ENCODE peak calls at places on chromosomes 2 and 18, in seven cellular contexts. One of them, this sample, is unnamed.
A peak's percentile ranks its signal among the peaks of the same experiment; 100 is the strongest.

GRCh38 chr2:216695401-216695821 is at the start of gene IGFBP5:
- DNase-seq in fibroblast of mammary gland: peak; percentile 73
- DNase-seq in kidney: peak; percentile 95
- DNase-seq in stomach: peak; percentile 89
- DNase-seq in uterus: peak; percentile 97
- DNase-seq in cardiac muscle cell: peak; percentile 91
- DNase-seq in endothelial cell: no peak
- DNase-seq in this sample: peak; percentile 86

GRCh38 chr2:55718165-55719008 is 24.7 kb upstream of the PNPT1 start:
- DNase-seq in fibroblast of mammary gland: peak; percentile 70
- DNase-seq in kidney: no peak
- DNase-seq in stomach: peak; percentile 54
- DNase-seq in uterus: peak; percentile 58
- DNase-seq in cardiac muscle cell: peak; percentile 86
- DNase-seq in endothelial cell: peak; percentile 65
- DNase-seq in this sample: peak; percentile 64

GRCh38 chr2:238412067-238412767 is 14.5 kb upstream of the ASB1 start:
- DNase-seq in fibroblast of mammary gland: no peak
- DNase-seq in kidney: no peak
- DNase-seq in stomach: no peak
- DNase-seq in uterus: no peak
- DNase-seq in cardiac muscle cell: no peak
- DNase-seq in endothelial cell: no peak
- DNase-seq in this sample: no peak

GRCh38 chr2:152376385-152376784 is 41.4 kb downstream of the FMNL2 start:
- DNase-seq in fibroblast of mammary gland: no peak
- DNase-seq in kidney: no peak
- DNase-seq in stomach: peak; percentile 48
- DNase-seq in uterus: no peak
- DNase-seq in cardiac muscle cell: no peak
- DNase-seq in endothelial cell: no peak
- DNase-seq in this sample: no peak

GRCh38 chr18:3593381-3593903 is 143.5 kb downstream of the TGIF1 start:
- DNase-seq in fibroblast of mammary gland: peak; percentile 93
- DNase-seq in kidney: no peak
- DNase-seq in stomach: no peak
- DNase-seq in uterus: no peak
- DNase-seq in cardiac muscle cell: peak; percentile 81
- DNase-seq in endothelial cell: peak; percentile 27
- DNase-seq in this sample: peak; percentile 75

GRCh38 chr2:88250402-88250801 is 80.3 kb downstream of the THNSL2 start:
- DNase-seq in fibroblast of mammary gland: no peak
- DNase-seq in kidney: no peak
- DNase-seq in stomach: no peak
- DNase-seq in uterus: no peak
- DNase-seq in cardiac muscle cell: no peak
- DNase-seq in endothelial cell: no peak
- DNase-seq in this sample: no peak

GRCh38 chr2:67234443-67234842 is 162.7 kb upstream of the ETAA1 start:
- DNase-seq in fibroblast of mammary gland: peak; percentile 64
- DNase-seq in kidney: no peak
- DNase-seq in stomach: no peak
- DNase-seq in uterus: peak; percentile 21
- DNase-seq in cardiac muscle cell: peak; percentile 65
- DNase-seq in endothelial cell: no peak
- DNase-seq in this sample: no peak

GRCh38 chr2:56132138-56132537 is 51.7 kb upstream of the CCDC85A start:
- DNase-seq in fibroblast of mammary gland: peak; percentile 53
- DNase-seq in kidney: no peak
- DNase-seq in stomach: no peak
- DNase-seq in uterus: no peak
- DNase-seq in cardiac muscle cell: peak; percentile 72
- DNase-seq in endothelial cell: no peak
- DNase-seq in this sample: no peak

GRCh38 chr2:197599285-197599965 is 76.0 kb downstream of the RFTN2 start:
- DNase-seq in fibroblast of mammary gland: peak; percentile 71
- DNase-seq in kidney: no peak
- DNase-seq in stomach: no peak
- DNase-seq in uterus: no peak
- DNase-seq in cardiac muscle cell: peak; percentile 64
- DNase-seq in endothelial cell: peak; percentile 15
- DNase-seq in this sample: peak; percentile 24

GRCh38 chr2:129722306-129723020 is 257.0 kb upstream of the RAB6C start:
- DNase-seq in fibroblast of mammary gland: no peak
- DNase-seq in kidney: no peak
- DNase-seq in stomach: no peak
- DNase-seq in uterus: no peak
- DNase-seq in cardiac muscle cell: no peak
- DNase-seq in endothelial cell: no peak
- DNase-seq in this sample: no peak

GRCh38 chr18:76450452-76450851 is 44.6 kb downstream of the ZNF516 start:
- DNase-seq in fibroblast of mammary gland: peak; percentile 60
- DNase-seq in kidney: no peak
- DNase-seq in stomach: no peak
- DNase-seq in uterus: no peak
- DNase-seq in cardiac muscle cell: peak; percentile 67
- DNase-seq in endothelial cell: no peak
- DNase-seq in this sample: no peak

GRCh38 chr2:239166201-239166834 is 234.5 kb downstream of the HDAC4 start:
- DNase-seq in fibroblast of mammary gland: no peak
- DNase-seq in kidney: peak; percentile 32
- DNase-seq in stomach: no peak
- DNase-seq in uterus: peak; percentile 12
- DNase-seq in cardiac muscle cell: no peak
- DNase-seq in endothelial cell: no peak
- DNase-seq in this sample: no peak

GRCh38 chr2:140186201-140186775 is 1406.1 kb upstream of the NXPH2 start:
- DNase-seq in fibroblast of mammary gland: no peak
- DNase-seq in kidney: no peak
- DNase-seq in stomach: no peak
- DNase-seq in uterus: no peak
- DNase-seq in cardiac muscle cell: peak; percentile 24
- DNase-seq in endothelial cell: no peak
- DNase-seq in this sample: no peak

GRCh38 chr2:74919827-74920226 is 38.6 kb upstream of the POLE4 start:
- DNase-seq in fibroblast of mammary gland: peak; percentile 45
- DNase-seq in kidney: peak; percentile 85
- DNase-seq in stomach: peak; percentile 68
- DNase-seq in uterus: peak; percentile 21
- DNase-seq in cardiac muscle cell: peak; percentile 70
- DNase-seq in endothelial cell: peak; percentile 82
- DNase-seq in this sample: peak; percentile 11

GRCh38 chr2:22375094-22375493 is 1009.9 kb upstream of the KLHL29 start:
- DNase-seq in fibroblast of mammary gland: no peak
- DNase-seq in kidney: no peak
- DNase-seq in stomach: no peak
- DNase-seq in uterus: no peak
- DNase-seq in cardiac muscle cell: no peak
- DNase-seq in endothelial cell: peak; percentile 26
- DNase-seq in this sample: no peak

GRCh38 chr2:144801766-144802165 is 281.8 kb upstream of the ZEB2 start:
- DNase-seq in fibroblast of mammary gland: peak; percentile 68
- DNase-seq in kidney: no peak
- DNase-seq in stomach: no peak
- DNase-seq in uterus: no peak
- DNase-seq in cardiac muscle cell: peak; percentile 66
- DNase-seq in endothelial cell: no peak
- DNase-seq in this sample: no peak

GRCh38 chr2:88834866-88835265 is 143.4 kb downstream of the RPIA start:
- DNase-seq in fibroblast of mammary gland: no peak
- DNase-seq in kidney: no peak
- DNase-seq in stomach: no peak
- DNase-seq in uterus: no peak
- DNase-seq in cardiac muscle cell: no peak
- DNase-seq in endothelial cell: no peak
- DNase-seq in this sample: no peak

GRCh38 chr2:112794841-112795240 is 10.5 kb upstream of the IL1A start:
- DNase-seq in fibroblast of mammary gland: no peak
- DNase-seq in kidney: no peak
- DNase-seq in stomach: no peak
- DNase-seq in uterus: no peak
- DNase-seq in cardiac muscle cell: no peak
- DNase-seq in endothelial cell: no peak
- DNase-seq in this sample: no peak

GRCh38 chr18:3499498-3499897 is 49.5 kb downstream of the TGIF1 start:
- DNase-seq in fibroblast of mammary gland: no peak
- DNase-seq in kidney: no peak
- DNase-seq in stomach: no peak
- DNase-seq in uterus: no peak
- DNase-seq in cardiac muscle cell: peak; percentile 17
- DNase-seq in endothelial cell: peak; percentile 18
- DNase-seq in this sample: no peak

GRCh38 chr2:237885931-237886701 is 26.7 kb downstream of the RAMP1 start:
- DNase-seq in fibroblast of mammary gland: peak; percentile 62
- DNase-seq in kidney: peak; percentile 79
- DNase-seq in stomach: no peak
- DNase-seq in uterus: peak; percentile 97
- DNase-seq in cardiac muscle cell: peak; percentile 76
- DNase-seq in endothelial cell: no peak
- DNase-seq in this sample: no peak

GRCh38 chr2:7701807-7702206 is 784.6 kb downstream of the RNF144A start:
- DNase-seq in fibroblast of mammary gland: no peak
- DNase-seq in kidney: no peak
- DNase-seq in stomach: no peak
- DNase-seq in uterus: no peak
- DNase-seq in cardiac muscle cell: no peak
- DNase-seq in endothelial cell: no peak
- DNase-seq in this sample: no peak

GRCh38 chr2:238970553-238971081 is 122.7 kb downstream of the TWIST2 start:
- DNase-seq in fibroblast of mammary gland: peak; percentile 72
- DNase-seq in kidney: peak; percentile 81
- DNase-seq in stomach: peak; percentile 67
- DNase-seq in uterus: peak; percentile 72
- DNase-seq in cardiac muscle cell: peak; percentile 67
- DNase-seq in endothelial cell: peak; percentile 81
- DNase-seq in this sample: no peak

GRCh38 chr2:159557437-159558034 is 58.8 kb downstream of the BAZ2B start:
- DNase-seq in fibroblast of mammary gland: peak; percentile 31
- DNase-seq in kidney: no peak
- DNase-seq in stomach: no peak
- DNase-seq in uterus: no peak
- DNase-seq in cardiac muscle cell: peak; percentile 41
- DNase-seq in endothelial cell: no peak
- DNase-seq in this sample: no peak

GRCh38 chr2:167697194-167697593 is 550.2 kb downstream of the STK39 start:
- DNase-seq in fibroblast of mammary gland: no peak
- DNase-seq in kidney: no peak
- DNase-seq in stomach: no peak
- DNase-seq in uterus: no peak
- DNase-seq in cardiac muscle cell: no peak
- DNase-seq in endothelial cell: no peak
- DNase-seq in this sample: no peak

GRCh38 chr2:28327963-28328922 is 64.4 kb upstream of the FOSL2 start:
- DNase-seq in fibroblast of mammary gland: peak; percentile 83
- DNase-seq in kidney: no peak
- DNase-seq in stomach: no peak
- DNase-seq in uterus: no peak
- DNase-seq in cardiac muscle cell: no peak
- DNase-seq in endothelial cell: no peak
- DNase-seq in this sample: peak; percentile 46

DNA sequence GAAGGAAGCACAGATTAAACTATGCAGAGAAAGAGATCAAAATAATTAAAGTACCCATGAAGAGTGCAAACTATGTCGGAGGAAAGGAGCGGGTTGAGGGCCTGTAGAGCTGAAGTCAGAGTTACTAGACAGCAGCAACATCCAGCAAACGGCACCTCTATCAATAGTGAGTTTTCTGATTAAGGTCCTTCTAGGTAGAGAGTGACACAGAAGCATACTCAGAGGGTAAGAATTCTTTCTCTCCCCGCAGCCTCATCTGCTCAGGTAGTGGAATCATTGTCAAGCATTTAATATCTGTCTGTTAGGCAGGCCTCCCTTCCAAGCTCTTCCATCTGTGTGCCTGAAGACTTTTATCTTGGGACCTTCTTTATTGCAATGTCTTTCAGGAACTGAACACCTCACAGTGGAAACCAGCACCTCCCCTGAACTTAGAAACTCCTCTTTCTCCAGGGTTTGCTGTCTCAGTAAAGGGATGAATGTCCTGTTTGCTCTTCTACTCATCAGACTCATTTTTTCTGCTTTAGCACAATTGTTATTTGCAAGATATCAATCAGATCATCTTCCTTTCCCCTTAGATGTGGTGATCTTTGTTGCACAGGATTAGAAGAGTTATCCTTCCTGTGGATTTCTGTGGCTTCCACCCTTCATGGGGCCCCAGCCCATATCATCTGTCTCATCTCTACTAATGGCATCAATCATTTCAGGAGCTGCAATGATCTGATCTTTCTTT is 28.8 kb downstream of the SP140 start:
- DNase-seq in fibroblast of mammary gland: no peak
- DNase-seq in kidney: no peak
- DNase-seq in stomach: no peak
- DNase-seq in uterus: no peak
- DNase-seq in cardiac muscle cell: no peak
- DNase-seq in endothelial cell: no peak
- DNase-seq in this sample: no peak
- TF ChIP-seq CTCF in fibroblast of mammary gland: no peak
- TF ChIP-seq CTCF in kidney: no peak
- TF ChIP-seq CTCF in stomach: no peak
- TF ChIP-seq CTCF in uterus: no peak
- TF ChIP-seq CTCF in cardiac muscle cell: no peak
- TF ChIP-seq CTCF in endothelial cell: no peak
- TF ChIP-seq CTCF in this sample: no peak

GRCh38 chr2:583666-584065 is 93.5 kb downstream of the TMEM18 start:
- DNase-seq in fibroblast of mammary gland: no peak
- DNase-seq in kidney: no peak
- DNase-seq in stomach: no peak
- DNase-seq in uterus: no peak
- DNase-seq in cardiac muscle cell: no peak
- DNase-seq in endothelial cell: no peak
- DNase-seq in this sample: no peak
- TF ChIP-seq CTCF in fibroblast of mammary gland: no peak
- TF ChIP-seq CTCF in kidney: no peak
- TF ChIP-seq CTCF in stomach: no peak
- TF ChIP-seq CTCF in uterus: no peak
- TF ChIP-seq CTCF in cardiac muscle cell: no peak
- TF ChIP-seq CTCF in endothelial cell: peak; percentile 35
- TF ChIP-seq CTCF in this sample: no peak

GRCh38 chr2:79591281-79591680 is 78.4 kb downstream of the CTNNA2 start:
- DNase-seq in fibroblast of mammary gland: no peak
- DNase-seq in kidney: no peak
- DNase-seq in stomach: no peak
- DNase-seq in uterus: no peak
- DNase-seq in cardiac muscle cell: no peak
- DNase-seq in endothelial cell: no peak
- DNase-seq in this sample: no peak

GRCh38 chr2:79596403-79596802 is 83.6 kb downstream of the CTNNA2 start:
- DNase-seq in fibroblast of mammary gland: no peak
- DNase-seq in kidney: no peak
- DNase-seq in stomach: no peak
- DNase-seq in uterus: no peak
- DNase-seq in cardiac muscle cell: no peak
- DNase-seq in endothelial cell: no peak
- DNase-seq in this sample: no peak

GRCh38 chr2:79593237-79593867 is 80.5 kb downstream of the CTNNA2 start:
- DNase-seq in fibroblast of mammary gland: no peak
- DNase-seq in kidney: no peak
- DNase-seq in stomach: no peak
- DNase-seq in uterus: no peak
- DNase-seq in cardiac muscle cell: no peak
- DNase-seq in endothelial cell: no peak
- DNase-seq in this sample: no peak
- TF ChIP-seq CTCF in fibroblast of mammary gland: no peak
- TF ChIP-seq CTCF in kidney: no peak
- TF ChIP-seq CTCF in stomach: no peak
- TF ChIP-seq CTCF in uterus: no peak
- TF ChIP-seq CTCF in cardiac muscle cell: no peak
- TF ChIP-seq CTCF in endothelial cell: no peak
- TF ChIP-seq CTCF in this sample: no peak

GRCh38 chr2:10911291-10912075 is at the start of gene KCNF1:
- DNase-seq in fibroblast of mammary gland: peak; percentile 56
- DNase-seq in kidney: no peak
- DNase-seq in stomach: no peak
- DNase-seq in uterus: no peak
- DNase-seq in cardiac muscle cell: peak; percentile 69
- DNase-seq in endothelial cell: peak; percentile 70
- DNase-seq in this sample: no peak
- TF ChIP-seq CTCF in fibroblast of mammary gland: peak; percentile 14
- TF ChIP-seq CTCF in kidney: no peak
- TF ChIP-seq CTCF in stomach: no peak
- TF ChIP-seq CTCF in uterus: no peak
- TF ChIP-seq CTCF in cardiac muscle cell: peak; percentile 38
- TF ChIP-seq CTCF in endothelial cell: no peak
- TF ChIP-seq CTCF in this sample: no peak

This sample was measured in prostate gland.